ENCODE peak calls at places on chromosomes 7 and 10, in seven cellular contexts. One of them, this sample, is unnamed.

GRCh38 chr7:125059861-125060456 is 130.3 kb upstream of the POT1 start:
- DNase-seq in right lobe of liver: no peak
- DNase-seq in IMR-90: peak
- DNase-seq in heart left ventricle: no peak
- DNase-seq in tibial nerve: no peak
- DNase-seq in A549: no peak
- DNase-seq in uterus: no peak
- DNase-seq in this sample: no peak

GRCh38 chr7:129375221-129375938 is 58.9 kb upstream of the STRIP2 start:
- DNase-seq in IMR-90: no peak
- DNase-seq in uterus: no peak
- DNase-seq in tibial nerve: no peak
- DNase-seq in heart left ventricle: no peak
- DNase-seq in right lobe of liver: no peak
- DNase-seq in A549: no peak
- DNase-seq in this sample: no peak

GRCh38 chr10:54961040-54961439 is 160.0 kb upstream of the PCDH15 start:
- DNase-seq in tibial nerve: no peak
- DNase-seq in heart left ventricle: no peak
- DNase-seq in A549: no peak
- DNase-seq in IMR-90: no peak
- DNase-seq in uterus: no peak
- DNase-seq in right lobe of liver: no peak
- DNase-seq in this sample: no peak

GRCh38 chr10:35208949-35209613 is 82.4 kb downstream of the CREM start:
- DNase-seq in heart left ventricle: no peak
- DNase-seq in IMR-90: no peak
- DNase-seq in right lobe of liver: no peak
- DNase-seq in A549: no peak
- DNase-seq in uterus: no peak
- DNase-seq in tibial nerve: peak
- DNase-seq in this sample: no peak

GRCh38 chr10:3119796-3120459 is 52.6 kb downstream of the PFKP start:
- DNase-seq in A549: peak
- DNase-seq in tibial nerve: no peak
- DNase-seq in uterus: no peak
- DNase-seq in right lobe of liver: no peak
- DNase-seq in heart left ventricle: no peak
- DNase-seq in IMR-90: peak
- DNase-seq in this sample: peak

GRCh38 chr7:2358968-2359527 is 4.4 kb downstream of the EIF3B start:
- DNase-seq in uterus: no peak
- DNase-seq in right lobe of liver: no peak
- DNase-seq in tibial nerve: no peak
- DNase-seq in heart left ventricle: no peak
- DNase-seq in A549: no peak
- DNase-seq in IMR-90: no peak
- DNase-seq in this sample: peak

GRCh38 chr7:106563466-106564150 is 97.3 kb downstream of the CCDC71L start:
- DNase-seq in uterus: no peak
- DNase-seq in IMR-90: peak
- DNase-seq in tibial nerve: no peak
- DNase-seq in right lobe of liver: no peak
- DNase-seq in A549: no peak
- DNase-seq in heart left ventricle: no peak
- DNase-seq in this sample: peak

GRCh38 chr7:77740257-77740656 is 44.0 kb downstream of the RSBN1L start:
- DNase-seq in A549: no peak
- DNase-seq in heart left ventricle: no peak
- DNase-seq in uterus: no peak
- DNase-seq in right lobe of liver: no peak
- DNase-seq in IMR-90: no peak
- DNase-seq in tibial nerve: no peak
- DNase-seq in this sample: no peak

GRCh38 chr7:113770146-113770738 is 148.6 kb downstream of the PPP1R3A start:
- DNase-seq in tibial nerve: no peak
- DNase-seq in A549: no peak
- DNase-seq in heart left ventricle: no peak
- DNase-seq in IMR-90: no peak
- DNase-seq in uterus: no peak
- DNase-seq in right lobe of liver: no peak
- DNase-seq in this sample: no peak

GRCh38 chr10:16360001-16360400 is 76.8 kb upstream of the PTER start:
- DNase-seq in uterus: no peak
- DNase-seq in right lobe of liver: no peak
- DNase-seq in tibial nerve: no peak
- DNase-seq in heart left ventricle: no peak
- DNase-seq in IMR-90: no peak
- DNase-seq in A549: no peak
- DNase-seq in this sample: no peak

GRCh38 chr7:150715293-150715692 is 1.1 kb upstream of the GIMAP1 start:
- DNase-seq in IMR-90: no peak
- DNase-seq in uterus: no peak
- DNase-seq in right lobe of liver: no peak
- DNase-seq in A549: no peak
- DNase-seq in tibial nerve: no peak
- DNase-seq in heart left ventricle: no peak
- DNase-seq in this sample: no peak

GRCh38 chr7:134458341-134458805 is 527 bp downstream of the AKR1B1 start:
- DNase-seq in A549: peak
- DNase-seq in tibial nerve: peak
- DNase-seq in heart left ventricle: peak
- DNase-seq in right lobe of liver: no peak
- DNase-seq in uterus: peak
- DNase-seq in IMR-90: peak
- DNase-seq in this sample: peak

GRCh38 chr7:151727579-151728285 is 149.2 kb downstream of the PRKAG2 start:
- DNase-seq in A549: peak
- DNase-seq in IMR-90: peak
- DNase-seq in uterus: peak
- DNase-seq in tibial nerve: peak
- DNase-seq in heart left ventricle: peak
- DNase-seq in right lobe of liver: peak
- DNase-seq in this sample: peak

GRCh38 chr7:19705663-19706062 is 3.2 kb downstream of the POLR1F start:
- DNase-seq in heart left ventricle: no peak
- DNase-seq in IMR-90: no peak
- DNase-seq in A549: no peak
- DNase-seq in uterus: no peak
- DNase-seq in tibial nerve: no peak
- DNase-seq in right lobe of liver: no peak
- DNase-seq in this sample: no peak

GRCh38 chr7:46239856-46240255 is 318.8 kb upstream of the IGFBP3 start:
- DNase-seq in uterus: no peak
- DNase-seq in right lobe of liver: no peak
- DNase-seq in tibial nerve: no peak
- DNase-seq in heart left ventricle: no peak
- DNase-seq in A549: no peak
- DNase-seq in IMR-90: peak
- DNase-seq in this sample: no peak

GRCh38 chr10:32459072-32459703 is 13.2 kb downstream of the CCDC7 start:
- DNase-seq in uterus: no peak
- DNase-seq in A549: no peak
- DNase-seq in heart left ventricle: no peak
- DNase-seq in right lobe of liver: no peak
- DNase-seq in IMR-90: no peak
- DNase-seq in tibial nerve: no peak
- DNase-seq in this sample: no peak

GRCh38 chr10:35898722-35899485 is 256.8 kb upstream of the FZD8 start:
- DNase-seq in right lobe of liver: no peak
- DNase-seq in A549: no peak
- DNase-seq in IMR-90: no peak
- DNase-seq in uterus: no peak
- DNase-seq in heart left ventricle: no peak
- DNase-seq in tibial nerve: no peak
- DNase-seq in this sample: no peak

GRCh38 chr7:99373086-99374066 is 1.2 kb upstream of the ARPC1B start:
- DNase-seq in IMR-90: no peak
- DNase-seq in A549: no peak
- DNase-seq in tibial nerve: no peak
- DNase-seq in right lobe of liver: no peak
- DNase-seq in uterus: no peak
- DNase-seq in heart left ventricle: no peak
- DNase-seq in this sample: no peak

GRCh38 chr7:99374121-99375064 is at the start of gene ARPC1B:
- DNase-seq in A549: peak
- DNase-seq in uterus: peak
- DNase-seq in tibial nerve: peak
- DNase-seq in heart left ventricle: peak
- DNase-seq in IMR-90: peak
- DNase-seq in right lobe of liver: peak
- DNase-seq in this sample: peak

GRCh38 chr7:99371376-99371920 is 3.1 kb upstream of the ARPC1B start:
- DNase-seq in A549: no peak
- DNase-seq in IMR-90: no peak
- DNase-seq in tibial nerve: no peak
- DNase-seq in heart left ventricle: no peak
- DNase-seq in right lobe of liver: no peak
- DNase-seq in uterus: no peak
- DNase-seq in this sample: no peak

GRCh38 chr7:99372275-99373085 is 2.0 kb upstream of the ARPC1B start:
- DNase-seq in tibial nerve: no peak
- DNase-seq in IMR-90: peak
- DNase-seq in uterus: no peak
- DNase-seq in heart left ventricle: no peak
- DNase-seq in A549: no peak
- DNase-seq in right lobe of liver: no peak
- DNase-seq in this sample: no peak

DNA sequence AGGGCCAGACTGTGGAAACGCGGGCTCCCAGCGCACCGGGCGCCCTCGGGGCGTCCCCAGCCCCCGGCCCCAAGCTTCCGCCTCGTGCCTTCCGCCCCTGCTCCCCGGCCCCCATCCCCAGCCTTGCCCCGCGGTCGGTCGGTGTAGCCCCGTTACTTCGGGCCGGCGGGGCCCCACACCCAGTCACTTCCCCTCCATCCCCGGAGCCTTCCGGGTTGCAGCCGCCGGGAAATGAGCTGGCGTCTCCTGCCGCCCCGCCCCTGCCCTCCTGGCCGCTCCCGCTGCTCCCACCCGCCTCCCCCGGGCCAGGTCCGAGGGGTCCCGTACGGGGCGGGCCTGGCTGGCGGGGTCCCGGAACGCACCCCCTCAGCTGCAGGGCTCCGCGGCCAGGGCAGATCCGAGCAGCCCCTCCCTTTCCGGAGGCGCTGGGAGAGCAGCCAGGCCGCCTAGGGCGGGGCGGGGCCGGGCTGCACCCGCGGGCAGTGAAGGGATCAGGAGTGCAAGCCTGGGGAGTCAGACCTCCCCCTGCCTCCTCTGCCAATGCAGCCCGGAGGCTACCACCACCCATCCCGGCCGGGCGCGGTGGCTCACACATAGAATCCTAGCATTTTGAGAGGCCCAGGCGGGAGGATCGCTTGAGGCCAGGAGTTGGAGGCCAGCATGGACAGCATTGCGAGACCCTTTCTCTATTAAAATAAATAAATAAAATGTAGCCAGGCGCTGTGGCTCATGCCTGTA is 709 bp downstream of the ARPC1B start:
- DNase-seq in tibial nerve: peak
- DNase-seq in A549: peak
- DNase-seq in uterus: peak
- DNase-seq in right lobe of liver: peak
- DNase-seq in heart left ventricle: peak
- DNase-seq in IMR-90: peak
- DNase-seq in this sample: peak
- TF ChIP-seq POLR2A in tibial nerve: no peak
- TF ChIP-seq POLR2A in A549: peak
- TF ChIP-seq POLR2A in uterus: no peak
- TF ChIP-seq POLR2A in right lobe of liver: peak
- TF ChIP-seq POLR2A in heart left ventricle: no peak
- TF ChIP-seq POLR2A in IMR-90: no peak
- TF ChIP-seq POLR2A in this sample: no peak

DNA sequence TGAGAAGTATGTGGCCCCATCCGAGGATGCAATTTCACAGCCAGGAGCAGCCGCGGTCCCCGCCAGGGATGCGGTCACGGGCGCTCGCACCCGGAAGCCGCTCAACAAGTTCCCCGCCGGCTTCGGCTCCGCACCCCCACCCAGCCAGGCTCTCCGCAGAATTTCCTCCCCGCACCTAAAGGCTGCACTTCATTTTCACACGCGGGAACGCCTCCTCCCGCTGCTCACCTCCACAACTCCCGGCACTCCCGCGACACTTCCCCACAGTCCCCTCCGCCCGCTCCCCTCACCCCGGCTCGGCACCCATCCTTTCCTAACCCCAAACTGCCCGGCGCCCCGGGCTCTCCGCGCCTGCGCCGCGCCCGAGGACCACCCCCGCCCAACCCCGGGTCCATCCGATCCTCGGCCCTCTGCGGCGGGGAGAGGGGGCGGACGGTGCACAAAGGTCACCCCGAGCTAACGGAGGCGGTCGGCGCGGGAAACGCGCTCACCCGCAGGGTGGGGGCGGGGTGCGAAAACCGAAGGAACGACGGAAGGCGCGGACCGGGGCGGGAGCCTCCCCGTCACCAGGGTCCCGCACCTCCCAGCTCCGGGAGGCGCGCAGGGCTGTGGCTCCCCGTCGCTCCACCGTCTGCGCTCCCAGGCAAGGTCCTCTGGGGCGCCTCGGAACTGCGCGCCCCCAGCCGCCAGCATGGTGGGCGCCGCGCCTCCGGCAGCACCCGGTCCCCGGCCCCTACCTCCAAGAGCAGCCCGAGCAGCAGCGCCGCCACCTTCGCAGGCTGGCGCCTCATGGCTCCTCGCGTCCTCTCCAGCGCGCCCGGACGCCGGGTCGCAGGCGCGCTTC is 546 bp downstream of the VOPP1 start:
- DNase-seq in uterus: peak
- DNase-seq in tibial nerve: no peak
- DNase-seq in right lobe of liver: peak
- DNase-seq in A549: peak
- DNase-seq in IMR-90: peak
- DNase-seq in heart left ventricle: peak
- DNase-seq in this sample: peak
- TF ChIP-seq POLR2A in uterus: no peak
- TF ChIP-seq POLR2A in tibial nerve: no peak
- TF ChIP-seq POLR2A in right lobe of liver: peak
- TF ChIP-seq POLR2A in A549: peak
- TF ChIP-seq POLR2A in IMR-90: no peak
- TF ChIP-seq POLR2A in heart left ventricle: no peak
- TF ChIP-seq POLR2A in this sample: peak

GRCh38 chr10:133260895-133261725 is 15.6 kb downstream of the ADAM8 start:
- DNase-seq in A549: peak
- DNase-seq in tibial nerve: no peak
- DNase-seq in uterus: peak
- DNase-seq in right lobe of liver: no peak
- DNase-seq in IMR-90: no peak
- DNase-seq in heart left ventricle: peak
- DNase-seq in this sample: peak
- TF ChIP-seq POLR2A in A549: peak
- TF ChIP-seq POLR2A in tibial nerve: no peak
- TF ChIP-seq POLR2A in uterus: no peak
- TF ChIP-seq POLR2A in right lobe of liver: no peak
- TF ChIP-seq POLR2A in IMR-90: no peak
- TF ChIP-seq POLR2A in heart left ventricle: no peak
- TF ChIP-seq POLR2A in this sample: peak

GRCh38 chr7:1028044-1028770 is 16.1 kb upstream of the GPR146 start:
- DNase-seq in tibial nerve: peak
- DNase-seq in heart left ventricle: peak
- DNase-seq in A549: peak
- DNase-seq in IMR-90: peak
- DNase-seq in uterus: peak
- DNase-seq in right lobe of liver: peak
- DNase-seq in this sample: peak
- TF ChIP-seq POLR2A in tibial nerve: peak
- TF ChIP-seq POLR2A in heart left ventricle: no peak
- TF ChIP-seq POLR2A in A549: peak
- TF ChIP-seq POLR2A in IMR-90: peak
- TF ChIP-seq POLR2A in uterus: peak
- TF ChIP-seq POLR2A in right lobe of liver: peak
- TF ChIP-seq POLR2A in this sample: peak

This sample was measured in erythroblast.